ENCODE peak calls at places on chromosome 13, in seven cellular contexts. L, A, M, N, F, D and O are unnamed samples.

GRCh38 chr13:108496364-108497215 is 132.8 kb upstream of the MYO16 start:
- DNase-seq in L (no peak), A (no peak), M (no peak), F (peak; percentile 3), D (peak; percentile 16), N (no peak), O (no peak)

GRCh38 chr13:56189439-56189838 is 951.3 kb upstream of the PRR20A start:
- DNase-seq in L (no peak), F (no peak), N (no peak), M (no peak), A (no peak), D (no peak), O (no peak)

GRCh38 chr13:85659493-85659892 is 139.7 kb downstream of the SLITRK6 start:
- DNase-seq in N (peak; percentile 10), A (no peak), F (peak; percentile 13), L (no peak), M (no peak), D (peak; percentile 66), O (no peak)

GRCh38 chr13:81089758-81090157 is 748.8 kb upstream of the SPRY2 start:
- DNase-seq in F (no peak), L (no peak), M (no peak), A (no peak), N (no peak), D (no peak), O (no peak)

GRCh38 chr13:113951246-113951999 is 22.5 kb downstream of the C13orf46 start:
- DNase-seq in A (peak; percentile 93), N (no peak), L (peak; percentile 88), F (peak; percentile 89), M (peak; percentile 91), D (peak; percentile 75), O (peak; percentile 83)

GRCh38 chr13:36850790-36851438 is 31.9 kb downstream of the RFXAP start:
- DNase-seq in D (no peak), L (no peak), F (peak; percentile 5), N (no peak), A (no peak), M (no peak), O (peak; percentile 1)

GRCh38 chr13:69243366-69243765 is 864.3 kb upstream of the ATXN8OS start:
- DNase-seq in N (no peak), L (no peak), D (no peak), A (no peak), F (no peak), M (no peak), O (no peak)

GRCh38 chr13:57739089-57739488 is 107.5 kb downstream of the PCDH17 start:
- DNase-seq in L (no peak), D (no peak), A (no peak), F (no peak), M (no peak), N (no peak), O (no peak)

GRCh38 chr13:79647518-79647917 is 166.6 kb downstream of the NDFIP2 start:
- DNase-seq in N (no peak), F (no peak), L (no peak), D (no peak), A (no peak), M (no peak), O (no peak)

GRCh38 chr13:98592353-98592740 is 15.4 kb upstream of the STK24 start:
- DNase-seq in D (no peak), A (no peak), N (no peak), L (no peak), F (no peak), M (no peak), O (no peak)

GRCh38 chr13:51801631-51802099 is 2.3 kb downstream of the DHRS12 start:
- DNase-seq in D (no peak), F (no peak), L (no peak), N (no peak), M (peak; percentile 85), A (peak; percentile 66), O (peak; percentile 29)

GRCh38 chr13:113836917-113837553 is 26.8 kb downstream of the GAS6 start:
- DNase-seq in L (peak; percentile 79), N (peak; percentile 80), F (peak; percentile 77), D (peak; percentile 93), A (peak; percentile 72), M (peak; percentile 77), O (peak; percentile 96)

GRCh38 chr13:27607125-27607524 is 13.2 kb downstream of the LNX2 start:
- DNase-seq in F (peak; percentile 83), A (no peak), L (no peak), N (peak; percentile 43), D (peak; percentile 90), M (peak; percentile 61), O (peak; percentile 67)

GRCh38 chr13:44024496-44025155 is 144.9 kb downstream of the LACC1 start:
- DNase-seq in M (no peak), A (no peak), L (no peak), D (no peak), N (no peak), F (peak; percentile 27), O (no peak)

GRCh38 chr13:102757006-102757405 is 16.6 kb downstream of the TEX30 start:
- DNase-seq in N (no peak), M (no peak), A (no peak), F (no peak), L (no peak), D (no peak), O (no peak)

GRCh38 chr13:114012921-114013320 is 39.0 kb upstream of the C13orf46 start:
- DNase-seq in F (no peak), N (no peak), L (no peak), M (no peak), A (no peak), D (no peak), O (no peak)

GRCh38 chr13:113415825-113416224 is 37.5 kb downstream of the ADPRHL1 start:
- DNase-seq in F (no peak), A (no peak), N (no peak), D (no peak), L (no peak), M (no peak), O (no peak)

GRCh38 chr13:23979361-23980159 is 82.3 kb upstream of the C1QTNF9B start:
- DNase-seq in A (peak; percentile 89), F (peak; percentile 96), N (peak; percentile 41), D (peak; percentile 85), L (peak; percentile 80), M (peak; percentile 73), O (peak; percentile 85)

GRCh38 chr13:99758465-99759162 is 213.0 kb downstream of the ZIC5 start:
- DNase-seq in F (no peak), D (no peak), M (no peak), N (no peak), L (no peak), A (no peak), O (no peak)
- H3K4me3 ChIP-seq in F (no peak overlapping the region), D (no peak overlapping the region), M (no peak overlapping the region), N (no peak overlapping the region), L (no peak overlapping the region), A (no peak overlapping the region), O (no peak overlapping the region)

GRCh38 chr13:30932481-30933333 is at the start of gene TEX26:
- DNase-seq in N (no peak), F (peak; percentile 58), A (no peak), L (no peak), M (no peak), D (peak; percentile 30), O (no peak)

GRCh38 chr13:30934381-30934780 is 1.9 kb downstream of the TEX26 start:
- DNase-seq in M (no peak), A (no peak), F (no peak), N (no peak), L (no peak), D (no peak), O (no peak)

GRCh38 chr13:30936920-30937319 is 4.5 kb downstream of the TEX26 start:
- DNase-seq in F (no peak), A (no peak), D (no peak), M (no peak), N (no peak), L (no peak), O (no peak)

GRCh38 chr13:30934803-30935202 is 2.3 kb downstream of the TEX26 start:
- DNase-seq in F (no peak), L (no peak), M (no peak), D (no peak), A (no peak), N (no peak), O (no peak)

DNA sequence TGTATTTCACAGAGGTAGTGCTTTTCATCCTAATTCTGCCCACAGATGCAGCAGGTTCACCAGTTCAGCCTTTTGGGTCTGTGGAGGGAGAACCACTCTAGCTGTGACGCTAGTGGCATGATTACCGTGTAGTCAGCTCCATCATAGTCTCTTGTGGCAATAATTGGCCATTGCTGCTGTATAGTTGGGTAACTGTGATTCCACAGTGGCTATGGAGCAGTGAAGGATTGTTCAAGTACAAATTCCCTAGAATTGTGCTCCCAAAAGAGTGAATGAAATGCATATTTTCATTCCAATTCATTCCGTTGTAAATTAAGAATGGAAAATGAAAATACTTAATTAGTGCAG is 852 bp downstream of the TEX26 start:
- DNase-seq in L (no peak), M (no peak), A (no peak), D (no peak), N (no peak), F (no peak), O (no peak)
- TF ChIP-seq CTCF in L (no peak), M (no peak), A (no peak), D (no peak), N (no peak), F (no peak), O (no peak)

GRCh38 chr13:46668302-46668720 is 115.3 kb downstream of the LRCH1 start:
- DNase-seq in A (no peak), D (peak; percentile 94), F (peak; percentile 95), L (peak; percentile 37), M (peak; percentile 50), N (peak; percentile 54), O (peak; percentile 91)
- H3K4me3 ChIP-seq in A (peak overlapping the region; percentile 8), D (peak overlapping the region; percentile 42), F (no peak overlapping the region), L (no peak overlapping the region), M (no peak overlapping the region), N (no peak overlapping the region), O (peak overlapping the region; percentile 53)

DNA sequence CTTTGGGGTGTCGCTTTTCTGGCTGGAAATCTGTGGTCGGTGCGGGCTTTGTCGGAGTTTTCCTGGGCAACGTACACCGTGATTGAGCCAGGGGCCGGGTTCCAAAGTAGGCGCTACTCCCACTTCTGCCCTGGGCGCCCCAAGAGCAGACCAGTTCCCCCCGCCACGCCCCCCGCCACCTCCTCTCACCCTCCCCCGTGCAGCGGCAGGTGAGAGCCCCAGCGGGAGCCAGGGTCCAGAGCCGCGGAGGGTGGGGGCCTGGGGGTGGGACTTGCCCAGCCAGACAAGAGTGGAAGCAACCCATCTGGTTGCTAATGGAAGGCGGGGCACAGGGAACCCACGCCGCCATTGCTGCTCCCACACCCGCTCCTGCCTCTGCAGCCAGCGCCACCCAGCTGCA is 2195.9 kb downstream of the PCDH9 start:
- DNase-seq in N (no peak), A (no peak), L (no peak), M (no peak), F (no peak), D (no peak), O (no peak)
- TF ChIP-seq CTCF in N (no peak), A (no peak), L (no peak), M (no peak), F (no peak), D (no peak), O (no peak)

DNA sequence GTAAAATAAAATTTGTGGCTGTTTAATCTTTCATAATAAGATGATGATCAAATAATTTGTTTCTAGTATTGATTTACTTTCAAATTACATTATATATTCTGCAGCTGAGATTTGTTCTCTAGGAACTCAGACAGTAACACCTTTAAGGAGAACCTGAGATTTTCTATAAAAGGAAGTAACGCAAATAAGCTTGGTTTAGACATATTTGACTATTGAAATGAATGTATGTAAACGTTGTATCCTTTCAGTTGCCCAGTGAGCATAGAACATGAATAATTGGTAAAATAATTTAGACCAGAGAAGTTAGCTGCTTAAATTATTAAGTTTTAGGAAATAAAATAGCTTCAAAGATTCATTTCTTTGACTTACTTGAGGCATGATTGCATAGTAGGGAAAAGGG is 3.1 kb downstream of the CDK8 start:
- DNase-seq in F (no peak), D (no peak), A (no peak), M (no peak), N (no peak), L (no peak), O (no peak)
- H3K4me3 ChIP-seq in F (peak overlapping the region; percentile 95), D (no peak overlapping the region), A (no peak overlapping the region), M (no peak overlapping the region), N (no peak overlapping the region), L (no peak overlapping the region), O (no peak overlapping the region)